ENCODE peak calls at places on chromosomes 5 and 9, in four cellular contexts. O is hepatocyte; P is CD4-positive, alpha-beta T cell; W is Calu3. S is an unnamed sample.

GRCh38 chr5:173303878-173304590 is 24.2 kb downstream of the STC2 start:
- DNase-seq in W (peak; percentile 55), O (peak; percentile 58), P (no peak), S (peak; percentile 76)

GRCh38 chr9:79684059-79684458 is 112.3 kb downstream of the TLE4 start:
- DNase-seq in O (no peak), P (no peak), W (no peak), S (no peak)

GRCh38 chr9:18185196-18185595 is 288.8 kb upstream of the ADAMTSL1 start:
- DNase-seq in W (peak; percentile 11), P (no peak), O (peak; percentile 60), S (no peak)

GRCh38 chr9:73131376-73131775 is 20.3 kb upstream of the ANXA1 start:
- DNase-seq in W (no peak), P (no peak), O (no peak), S (no peak)

GRCh38 chr9:111805841-111806241 is 11.1 kb upstream of the SHOC1 start:
- DNase-seq in O (no peak), P (no peak), W (no peak), S (no peak)

GRCh38 chr5:170315154-170315553 is 17.6 kb upstream of the LCP2 start:
- DNase-seq in W (no peak), P (no peak), O (peak; percentile 64), S (peak; percentile 36)

GRCh38 chr9:89815903-89816573 is 211.2 kb downstream of the GADD45G start:
- DNase-seq in P (no peak), W (no peak), O (no peak), S (no peak)

GRCh38 chr9:98774746-98775145 is 21.6 kb downstream of the ANKS6 start:
- DNase-seq in O (no peak), P (peak; percentile 10), W (no peak), S (peak; percentile 46)

GRCh38 chr9:88968799-88969198 is 22.5 kb upstream of the S1PR3 start:
- DNase-seq in W (no peak), O (no peak), P (no peak), S (no peak)

GRCh38 chr5:1011226-1011631 is 2.6 kb downstream of the NKD2 start:
- DNase-seq in P (peak; percentile 29), W (peak; percentile 79), O (peak; percentile 63), S (peak; percentile 76)

GRCh38 chr5:105460721-105461120 is 1898.1 kb upstream of the NUDT12 start:
- DNase-seq in O (no peak), W (no peak), P (no peak), S (no peak)

GRCh38 chr9:96038914-96039313 is 163.4 kb downstream of the ERCC6L2 start:
- DNase-seq in P (no peak), O (no peak), W (no peak), S (no peak)

GRCh38 chr5:87413116-87413645 is 451 bp upstream of the CCNH start:
- DNase-seq in O (no peak), P (no peak), W (no peak), S (peak; percentile 6)

GRCh38 chr5:38800515-38800914 is 45.3 kb upstream of the OSMR start:
- DNase-seq in P (no peak), O (no peak), W (no peak), S (no peak)

GRCh38 chr5:163622796-163623195 is 117.4 kb downstream of the MAT2B start:
- DNase-seq in W (no peak), P (no peak), O (no peak), S (no peak)

GRCh38 chr9:128689820-128690683 is 1.0 kb downstream of the SET start:
- DNase-seq in O (peak; percentile 80), W (peak; percentile 9), P (peak; percentile 57), S (peak; percentile 79)

GRCh38 chr5:176735383-176736265 is 74.7 kb upstream of the UNC5A start:
- DNase-seq in W (no peak), P (no peak), O (no peak), S (no peak)

GRCh38 chr5:137939331-137939730 is 50.1 kb downstream of the PKD2L2 start:
- DNase-seq in W (no peak), P (no peak), O (no peak), S (no peak)

GRCh38 chr5:151264113-151264512 is 11.1 kb downstream of the GM2A start:
- DNase-seq in W (peak; percentile 35), O (no peak), P (no peak), S (no peak)

GRCh38 chr9:121871431-121872025 is 220.1 kb downstream of the DAB2IP start:
- DNase-seq in P (no peak), W (no peak), O (no peak), S (no peak)

GRCh38 chr9:33082538-33083326 is 6.3 kb upstream of the SMU1 start:
- DNase-seq in W (no peak), O (no peak), P (no peak), S (no peak)

GRCh38 chr5:83345423-83345822 is 126.1 kb upstream of the VCAN start:
- DNase-seq in W (no peak), P (no peak), O (no peak), S (no peak)

GRCh38 chr5:112848116-112848811 is 12.8 kb upstream of the SRP19 start:
- DNase-seq in P (no peak), W (peak; percentile 21), O (peak; percentile 67), S (peak; percentile 78)

GRCh38 chr5:68067353-68067752 is 148.2 kb upstream of the PIK3R1 start:
- DNase-seq in O (no peak), W (no peak), P (no peak), S (no peak)

GRCh38 chr5:179126506-179126991 is 66.4 kb downstream of the ZNF354C start:
- DNase-seq in O (no peak), P (no peak), W (no peak), S (no peak)

GRCh38 chr9:138042640-138043039 is 165.1 kb downstream of the CACNA1B start:
- DNase-seq in P (no peak), O (no peak), W (no peak), S (no peak)

GRCh38 chr9:17342696-17343095 is 207.9 kb downstream of the CNTLN start:
- DNase-seq in P (no peak), O (no peak), W (no peak), S (peak; percentile 56)

GRCh38 chr9:2307480-2307879 is 292.3 kb downstream of the SMARCA2 start:
- DNase-seq in W (no peak), O (no peak), P (no peak), S (no peak)

DNA sequence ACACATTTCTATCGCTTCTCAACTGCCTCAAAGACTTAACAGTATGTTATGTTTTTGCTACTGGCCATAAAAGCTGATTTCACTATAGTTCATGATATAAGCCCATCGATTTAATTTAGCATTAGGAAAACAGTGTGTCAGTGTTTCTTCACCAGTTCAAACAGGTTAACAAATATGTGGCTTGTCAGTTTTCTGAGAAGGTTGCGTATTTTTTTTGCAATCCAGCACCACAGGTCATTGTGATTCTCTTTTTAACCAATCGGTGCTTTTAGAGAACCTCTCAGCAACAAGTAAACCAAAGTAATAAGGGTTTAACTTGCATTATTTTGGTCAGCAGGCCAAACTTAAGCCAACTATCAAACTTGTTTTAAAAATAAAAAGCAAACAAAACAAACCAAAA is 409.6 kb downstream of the NFIB start:
- DNase-seq in O (no peak), P (no peak), W (no peak), S (no peak)
- TF ChIP-seq CTCF in O (no peak), P (no peak), W (no peak), S (no peak)

GRCh38 chr5:141944086-141944485 is 13.9 kb downstream of the PCDH12 start:
- DNase-seq in P (no peak), W (no peak), O (no peak), S (no peak)
- TF ChIP-seq CTCF in P (no peak), W (no peak), O (no peak), S (no peak)

DNA sequence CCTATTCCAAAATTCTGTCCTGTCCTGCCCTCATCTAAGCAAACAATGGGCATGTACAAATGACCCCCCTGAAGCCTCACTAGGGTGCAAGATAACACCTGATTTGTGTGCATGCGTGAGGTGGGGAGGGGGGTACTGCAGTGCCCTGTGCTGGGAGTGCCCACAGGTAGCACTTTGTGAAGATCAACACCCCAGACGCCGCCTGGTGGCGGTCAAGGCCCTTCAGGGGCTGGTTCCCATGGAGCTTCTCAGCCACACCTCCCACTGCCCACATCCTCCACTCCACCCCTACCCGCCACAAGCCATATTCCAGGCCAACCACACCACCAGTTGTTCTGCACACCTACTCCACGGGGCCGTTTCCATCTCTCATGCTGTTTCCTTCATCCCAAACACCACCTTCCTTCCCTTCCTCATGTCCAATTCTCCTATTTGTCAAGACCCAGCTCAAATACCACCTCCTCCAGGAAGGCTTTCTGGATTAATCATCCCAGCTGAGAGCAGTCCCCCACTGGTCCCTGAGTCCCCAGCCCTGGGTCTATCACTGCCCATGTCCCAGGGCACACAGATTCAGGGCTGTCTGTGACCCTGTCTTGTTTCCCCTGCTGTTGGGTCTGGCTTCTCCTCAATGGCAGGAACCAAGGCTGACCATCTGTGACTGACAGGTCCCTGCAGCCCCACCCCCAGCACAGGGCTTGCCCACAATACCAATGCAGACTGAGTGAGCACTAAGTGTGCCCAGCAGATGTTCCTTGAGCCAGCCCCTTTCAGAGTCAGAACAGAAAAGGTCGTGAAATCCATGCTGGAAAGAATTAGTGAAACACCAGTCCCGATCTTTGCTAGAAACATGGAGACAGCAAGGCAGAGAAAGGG is 178.4 kb downstream of the PAX5 start:
- DNase-seq in W (peak; percentile 41), O (peak; percentile 36), P (no peak), S (peak; percentile 42)
- TF ChIP-seq CTCF in W (no peak), O (no peak), P (no peak), S (peak; percentile 30)

DNA sequence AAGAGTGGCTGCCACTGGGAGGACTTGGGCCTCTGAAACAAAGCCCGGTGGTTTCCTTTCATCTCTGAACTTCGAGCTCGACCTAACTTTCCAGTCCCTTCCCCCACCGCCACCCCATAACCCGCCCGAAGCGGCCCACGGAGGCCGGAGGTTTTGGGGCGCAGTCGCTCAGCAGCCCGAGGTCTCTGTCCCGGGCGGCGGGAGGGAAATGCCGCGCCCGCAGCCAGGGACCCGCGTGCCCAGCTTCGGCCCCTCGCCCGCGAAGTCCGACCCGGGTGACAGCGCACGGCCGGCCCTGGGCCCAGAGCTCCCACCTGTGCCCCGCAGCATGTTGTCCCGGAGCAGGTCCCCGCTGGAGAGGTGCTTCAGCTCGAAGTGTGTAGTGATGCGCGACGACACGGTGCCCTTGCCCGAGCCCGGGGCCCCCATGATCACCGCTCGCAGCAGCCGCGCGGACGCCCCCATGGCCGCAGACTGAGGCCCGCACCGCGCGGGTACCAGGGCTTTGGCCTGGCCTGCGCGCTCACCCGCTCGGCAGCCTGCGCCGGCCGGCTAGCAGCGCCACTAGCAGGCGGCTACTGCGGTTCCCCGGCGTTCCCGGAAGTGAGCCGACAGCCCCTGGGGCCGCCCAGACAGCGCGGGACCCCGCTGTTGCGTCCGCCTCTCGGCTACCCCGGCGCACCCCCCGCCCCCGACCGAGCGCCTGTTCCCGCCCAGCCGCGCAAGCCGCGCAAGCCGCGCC is at the start of gene AK3:
- DNase-seq in W (peak; percentile 85), P (peak; percentile 74), O (peak; percentile 96), S (peak; percentile 94)
- TF ChIP-seq CTCF in W (no peak), P (no peak), O (peak; percentile 37), S (peak; percentile 21)

GRCh38 chr9:127393680-127394079 is 3.3 kb upstream of the SLC2A8 start:
- DNase-seq in W (no peak), P (no peak), O (no peak), S (no peak)
- TF ChIP-seq CTCF in W (no peak), P (no peak), O (peak; percentile 23), S (no peak)

S was measured in neural progenitor cell.